ENCODE peak calls at places on chromosomes 5 and 9, in six cellular contexts. N is mesendoderm, S is uterus, K is GM23248, X is endodermal cell, G is MM.1S. C is an unnamed sample. For H3K4me1, the result is how much of the 10 kb centered on the place peaks cover.

GRCh38 chr9:16870606-16871357 is at the start of gene BNC2:
- DNase-seq in G (peak), S (peak), X (peak), N (peak), K (peak), C (peak)

GRCh38 chr9:13586726-13587392 is 307.4 kb upstream of the MPDZ start:
- DNase-seq in G (no peak), S (no peak), K (no peak), N (no peak), X (no peak), C (no peak)

GRCh38 chr9:113559834-113560620 is 96.5 kb downstream of the RGS3 start:
- DNase-seq in G (no peak), S (peak), N (no peak), K (no peak), X (peak), C (peak)

GRCh38 chr9:137788561-137789294 is 88.9 kb upstream of the CACNA1B start:
- DNase-seq in N (no peak), G (no peak), S (no peak), X (no peak), K (no peak), C (peak)

GRCh38 chr5:14900661-14901461 is 29.3 kb upstream of the ANKH start:
- DNase-seq in K (peak), X (no peak), N (peak), G (no peak), S (no peak), C (no peak)

GRCh38 chr9:86921141-86921868 is 26.0 kb downstream of the GAS1 start:
- DNase-seq in N (no peak), X (no peak), G (no peak), S (no peak), K (no peak), C (no peak)

GRCh38 chr5:79020861-79021561 is 35.9 kb upstream of the ARSB start:
- DNase-seq in N (peak), S (peak), G (peak), X (peak), K (peak), C (peak)

GRCh38 chr5:135491552-135492318 is 39.6 kb upstream of the TIFAB start:
- DNase-seq in N (peak), G (peak), X (peak), K (no peak), S (no peak), C (no peak)

GRCh38 chr9:87465791-87466190 is 31.9 kb upstream of the DAPK1 start:
- DNase-seq in G (no peak), X (peak), K (no peak), N (peak), S (no peak), C (no peak)

GRCh38 chr5:20606006-20606405 is 618.0 kb upstream of the CDH18 start:
- DNase-seq in S (no peak), X (no peak), N (no peak), G (no peak), K (no peak), C (no peak)

GRCh38 chr5:101687630-101688029 is 608.5 kb downstream of the SLCO4C1 start:
- DNase-seq in X (no peak), S (no peak), N (no peak), G (no peak), K (peak), C (no peak)
- H3K4me1 ChIP-seq in X (under half), S (under half), N (under half), G (under half), K (under half), C (under half)

DNA sequence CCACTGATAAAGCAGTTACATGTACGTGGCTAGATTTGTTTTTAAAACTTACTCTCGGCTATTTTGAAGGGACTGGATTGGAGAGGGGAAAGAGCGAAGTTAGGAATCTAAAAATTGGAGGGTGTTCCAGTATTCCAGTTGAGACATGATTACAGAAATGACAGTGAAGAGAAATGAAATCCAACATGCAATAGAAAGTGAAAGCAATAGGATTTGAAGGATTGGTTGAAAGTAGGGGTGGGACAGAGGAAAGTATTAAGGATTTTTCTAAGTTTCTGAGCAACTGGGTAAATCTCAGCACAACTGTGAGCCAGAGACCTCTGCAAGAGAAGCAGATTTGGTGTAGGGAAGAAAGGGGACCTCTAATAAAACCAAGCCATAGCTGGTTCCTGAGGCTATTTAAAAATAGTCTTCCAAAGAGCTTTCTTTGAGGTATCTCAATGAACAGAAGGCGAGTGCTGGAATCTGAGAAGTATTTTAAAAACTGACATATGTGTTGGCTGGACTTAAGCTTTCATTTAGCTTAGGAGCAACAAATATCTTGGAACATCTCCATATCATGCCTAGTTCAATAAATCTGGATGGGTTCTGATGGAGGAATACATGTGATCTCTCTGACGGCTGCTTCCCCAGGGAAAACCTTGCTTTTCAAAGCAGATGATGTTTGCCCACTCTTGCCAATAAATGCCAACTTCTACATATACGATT is 110.4 kb upstream of the IFNK start:
- DNase-seq in K (no peak), S (no peak), X (no peak), G (no peak), N (no peak), C (no peak)
- H3K4me3 ChIP-seq in K (peak), S (peak), X (no peak), G (no peak), N (no peak), C (peak)

DNA sequence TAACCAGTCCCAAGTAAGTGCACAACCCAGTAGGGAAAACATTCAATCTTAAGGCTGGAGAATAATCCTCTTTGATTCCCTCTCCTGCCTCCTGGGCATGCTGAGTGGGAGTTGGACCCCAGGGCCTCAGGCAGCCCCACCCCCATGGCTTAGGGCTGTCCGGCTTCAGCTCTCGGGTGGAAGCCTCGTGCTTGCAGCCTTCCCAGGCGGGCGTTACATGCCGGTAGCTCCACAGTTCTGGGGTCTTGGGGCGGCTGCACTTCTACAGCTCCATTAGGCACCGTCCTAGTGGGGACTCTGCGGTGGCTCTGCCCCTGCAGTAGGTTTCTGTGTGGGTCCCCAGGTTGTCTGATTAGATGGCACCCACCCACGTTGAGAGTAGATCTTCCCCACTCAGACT is 10.1 kb downstream of the GLIPR2 start:
- DNase-seq in G (no peak), K (no peak), S (no peak), X (no peak), N (no peak), C (no peak)
- H3K4me1 ChIP-seq in G (half or more), K (under half), S (under half), X (under half), N (under half), C (under half)

GRCh38 chr9:3508078-3508431 is 17.7 kb downstream of the RFX3 start:
- DNase-seq in K (no peak), X (no peak), N (no peak), S (no peak), G (no peak), C (no peak)

GRCh38 chr9:3509926-3510325 is 15.9 kb downstream of the RFX3 start:
- DNase-seq in G (no peak), S (no peak), K (no peak), X (no peak), N (no peak), C (no peak)

GRCh38 chr9:3506164-3506563 is 19.6 kb downstream of the RFX3 start:
- DNase-seq in X (no peak), K (no peak), G (no peak), N (no peak), S (no peak), C (no peak)

GRCh38 chr9:3508531-3509374 is 17.0 kb downstream of the RFX3 start:
- DNase-seq in G (no peak), X (no peak), K (no peak), S (no peak), N (peak), C (no peak)

GRCh38 chr9:3507395-3508077 is 18.3 kb downstream of the RFX3 start:
- DNase-seq in X (no peak), N (no peak), K (no peak), G (no peak), S (no peak), C (no peak)
- H3K4me3 ChIP-seq in X (no peak), N (no peak), K (no peak), G (no peak), S (no peak), C (no peak)